ENCODE peak calls at places on chromosomes 16 and 17, in four cellular contexts. One of them, this sample, is unnamed.

GRCh38 chr17:64150237-64151015 is 20.5 kb upstream of the ERN1 start:
- DNase-seq in uterus: no peak
- DNase-seq in cardiac muscle cell: no peak
- DNase-seq in H1: no peak
- DNase-seq in this sample: no peak

GRCh38 chr17:80101946-80102706 is 745 bp downstream of the GAA start:
- DNase-seq in uterus: no peak
- DNase-seq in H1: no peak
- DNase-seq in cardiac muscle cell: peak
- DNase-seq in this sample: no peak

GRCh38 chr16:11383481-11384183 is 38.4 kb downstream of the RMI2 start:
- DNase-seq in uterus: no peak
- DNase-seq in cardiac muscle cell: no peak
- DNase-seq in H1: no peak
- DNase-seq in this sample: peak

GRCh38 chr17:43988301-43988700 is 16.1 kb upstream of the NAGS start:
- DNase-seq in cardiac muscle cell: no peak
- DNase-seq in uterus: no peak
- DNase-seq in H1: no peak
- DNase-seq in this sample: no peak

GRCh38 chr16:87736003-87736382 is 29.8 kb downstream of the KLHDC4 start:
- DNase-seq in H1: no peak
- DNase-seq in uterus: no peak
- DNase-seq in cardiac muscle cell: no peak
- DNase-seq in this sample: no peak

GRCh38 chr16:85522842-85523601 is 90.1 kb upstream of the GSE1 start:
- DNase-seq in cardiac muscle cell: no peak
- DNase-seq in uterus: peak
- DNase-seq in H1: no peak
- DNase-seq in this sample: peak

GRCh38 chr16:11142951-11143740 is 112.9 kb downstream of the SOCS1 start:
- DNase-seq in cardiac muscle cell: no peak
- DNase-seq in uterus: no peak
- DNase-seq in H1: no peak
- DNase-seq in this sample: no peak

GRCh38 chr17:31136319-31136718 is 41.5 kb downstream of the NF1 start:
- DNase-seq in H1: no peak
- DNase-seq in cardiac muscle cell: no peak
- DNase-seq in uterus: no peak
- DNase-seq in this sample: no peak

GRCh38 chr16:85393674-85394510 is 219.2 kb upstream of the GSE1 start:
- DNase-seq in cardiac muscle cell: peak
- DNase-seq in uterus: peak
- DNase-seq in H1: no peak
- DNase-seq in this sample: peak

GRCh38 chr17:71409712-71410111 is 711.1 kb upstream of the SOX9 start:
- DNase-seq in cardiac muscle cell: no peak
- DNase-seq in uterus: no peak
- DNase-seq in H1: no peak
- DNase-seq in this sample: no peak

GRCh38 chr17:75131278-75132017 is at the start of gene NT5C:
- DNase-seq in uterus: peak
- DNase-seq in cardiac muscle cell: peak
- DNase-seq in H1: peak
- DNase-seq in this sample: peak

GRCh38 chr16:17076121-17076757 is 394.5 kb downstream of the XYLT1 start:
- DNase-seq in uterus: no peak
- DNase-seq in cardiac muscle cell: no peak
- DNase-seq in H1: no peak
- DNase-seq in this sample: no peak

GRCh38 chr16:30000768-30001631 is 5.0 kb downstream of the INO80E start:
- DNase-seq in uterus: no peak
- DNase-seq in H1: no peak
- DNase-seq in cardiac muscle cell: no peak
- DNase-seq in this sample: no peak

GRCh38 chr16:69003500-69003899 is 102.0 kb upstream of the HAS3 start:
- DNase-seq in uterus: no peak
- DNase-seq in cardiac muscle cell: no peak
- DNase-seq in H1: no peak
- DNase-seq in this sample: no peak

GRCh38 chr16:11986521-11987057 is 10.1 kb downstream of the SNX29 start:
- DNase-seq in uterus: no peak
- DNase-seq in cardiac muscle cell: no peak
- DNase-seq in H1: no peak
- DNase-seq in this sample: no peak

GRCh38 chr17:69179227-69179952 is 37.7 kb upstream of the ABCA6 start:
- DNase-seq in H1: no peak
- DNase-seq in uterus: no peak
- DNase-seq in cardiac muscle cell: no peak
- DNase-seq in this sample: no peak

GRCh38 chr16:12553191-12553590 is 250.5 kb downstream of the CPPED1 start:
- DNase-seq in cardiac muscle cell: no peak
- DNase-seq in H1: no peak
- DNase-seq in uterus: no peak
- DNase-seq in this sample: no peak

GRCh38 chr16:77434365-77435239 is at the start of gene ADAMTS18:
- DNase-seq in cardiac muscle cell: peak
- DNase-seq in uterus: no peak
- DNase-seq in H1: no peak
- DNase-seq in this sample: no peak

DNA sequence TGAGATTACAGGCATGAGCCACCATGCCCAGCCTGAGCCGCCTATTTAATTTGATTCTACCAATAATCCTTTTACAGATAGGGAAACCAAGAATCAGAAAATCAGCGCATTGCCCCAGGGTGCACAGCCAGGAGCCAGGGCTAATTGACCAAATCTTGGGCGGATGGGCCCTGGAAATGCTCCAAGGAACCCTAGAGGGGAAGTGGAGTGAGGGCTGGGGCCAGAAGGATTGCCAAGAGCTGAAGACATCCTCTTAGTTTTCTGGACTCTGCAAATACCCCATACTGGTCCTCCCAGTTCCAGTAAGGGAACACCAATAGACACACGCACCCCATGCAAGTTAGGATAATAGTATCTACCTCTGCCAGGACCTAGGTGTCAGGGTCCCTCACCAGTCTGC is 3.8 kb downstream of the FHOD1 start:
- DNase-seq in H1: no peak
- DNase-seq in uterus: no peak
- DNase-seq in cardiac muscle cell: no peak
- DNase-seq in this sample: no peak
- H3K27ac ChIP-seq in H1: no peak
- H3K27ac ChIP-seq in uterus: peak
- H3K27ac ChIP-seq in cardiac muscle cell: no peak
- H3K27ac ChIP-seq in this sample: peak

GRCh38 chr16:19006446-19007315 is 22.9 kb downstream of the TMC7 start:
- DNase-seq in cardiac muscle cell: no peak
- DNase-seq in H1: no peak
- DNase-seq in uterus: no peak
- DNase-seq in this sample: no peak
- H3K27ac ChIP-seq in cardiac muscle cell: no peak
- H3K27ac ChIP-seq in H1: no peak
- H3K27ac ChIP-seq in uterus: no peak
- H3K27ac ChIP-seq in this sample: no peak

DNA sequence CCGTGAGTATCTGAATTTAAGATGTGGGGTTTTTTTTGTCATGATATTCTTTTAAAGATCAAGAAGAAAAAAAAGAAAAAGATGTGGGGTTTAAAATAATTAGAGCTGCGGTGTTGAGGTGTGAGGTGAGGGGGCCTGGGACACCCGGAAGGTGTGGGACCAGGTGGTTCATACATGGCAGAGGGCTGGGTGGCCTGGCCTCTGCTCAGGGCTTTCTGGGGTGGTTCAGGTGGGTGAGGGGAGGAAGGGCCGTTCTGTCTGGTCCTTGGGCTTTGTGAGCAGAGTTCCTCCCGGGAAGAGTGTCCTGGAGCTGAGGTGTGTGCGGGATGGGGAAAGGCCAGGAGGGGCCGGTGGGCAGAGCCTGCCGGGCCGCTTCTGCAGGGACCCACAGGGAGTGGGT is 5.0 kb downstream of the PRSS27 start:
- DNase-seq in uterus: no peak
- DNase-seq in H1: no peak
- DNase-seq in cardiac muscle cell: no peak
- DNase-seq in this sample: no peak
- H3K27ac ChIP-seq in uterus: no peak
- H3K27ac ChIP-seq in H1: no peak
- H3K27ac ChIP-seq in cardiac muscle cell: no peak
- H3K27ac ChIP-seq in this sample: no peak

GRCh38 chr16:4341250-4341649 is 9.9 kb downstream of the PAM16 start:
- DNase-seq in uterus: no peak
- DNase-seq in H1: no peak
- DNase-seq in cardiac muscle cell: no peak
- DNase-seq in this sample: no peak
- H3K27ac ChIP-seq in uterus: no peak
- H3K27ac ChIP-seq in H1: no peak
- H3K27ac ChIP-seq in cardiac muscle cell: peak
- H3K27ac ChIP-seq in this sample: no peak

GRCh38 chr17:77303620-77304019 is 162.9 kb downstream of the SEC14L1 start:
- DNase-seq in cardiac muscle cell: no peak
- DNase-seq in H1: no peak
- DNase-seq in uterus: no peak
- DNase-seq in this sample: no peak
- H3K27ac ChIP-seq in cardiac muscle cell: no peak
- H3K27ac ChIP-seq in H1: no peak
- H3K27ac ChIP-seq in uterus: no peak
- H3K27ac ChIP-seq in this sample: peak

GRCh38 chr17:46722662-46723285 is 95.7 kb downstream of the WNT3 start:
- DNase-seq in cardiac muscle cell: no peak
- DNase-seq in H1: no peak
- DNase-seq in uterus: no peak
- DNase-seq in this sample: no peak
- H3K27ac ChIP-seq in cardiac muscle cell: no peak
- H3K27ac ChIP-seq in H1: no peak
- H3K27ac ChIP-seq in uterus: no peak
- H3K27ac ChIP-seq in this sample: no peak

GRCh38 chr16:65125871-65126270 is 4.0 kb upstream of the CDH11 start:
- DNase-seq in uterus: peak
- DNase-seq in cardiac muscle cell: no peak
- DNase-seq in H1: no peak
- DNase-seq in this sample: no peak

GRCh38 chr16:65124596-65124995 is 2.7 kb upstream of the CDH11 start:
- DNase-seq in H1: no peak
- DNase-seq in cardiac muscle cell: no peak
- DNase-seq in uterus: no peak
- DNase-seq in this sample: no peak

GRCh38 chr16:65123846-65124513 is 2.1 kb upstream of the CDH11 start:
- DNase-seq in H1: no peak
- DNase-seq in cardiac muscle cell: no peak
- DNase-seq in uterus: peak
- DNase-seq in this sample: peak

GRCh38 chr16:65125322-65125721 is 3.5 kb upstream of the CDH11 start:
- DNase-seq in uterus: no peak
- DNase-seq in cardiac muscle cell: no peak
- DNase-seq in H1: no peak
- DNase-seq in this sample: no peak

GRCh38 chr16:65126845-65127624 is 5.2 kb upstream of the CDH11 start:
- DNase-seq in cardiac muscle cell: no peak
- DNase-seq in H1: no peak
- DNase-seq in uterus: no peak
- DNase-seq in this sample: no peak
- H3K27ac ChIP-seq in cardiac muscle cell: no peak
- H3K27ac ChIP-seq in H1: no peak
- H3K27ac ChIP-seq in uterus: no peak
- H3K27ac ChIP-seq in this sample: no peak

GRCh38 chr17:32588982-32589381 is 102.2 kb downstream of the CDK5R1 start:
- DNase-seq in H1: no peak
- DNase-seq in cardiac muscle cell: no peak
- DNase-seq in uterus: no peak
- DNase-seq in this sample: no peak

GRCh38 chr17:32588135-32588534 is 101.3 kb downstream of the CDK5R1 start:
- DNase-seq in cardiac muscle cell: no peak
- DNase-seq in uterus: no peak
- DNase-seq in H1: no peak
- DNase-seq in this sample: no peak

GRCh38 chr17:32591428-32591827 is 104.6 kb downstream of the CDK5R1 start:
- DNase-seq in cardiac muscle cell: no peak
- DNase-seq in H1: no peak
- DNase-seq in uterus: no peak
- DNase-seq in this sample: no peak

GRCh38 chr17:32593003-32593402 is 106.2 kb downstream of the CDK5R1 start:
- DNase-seq in uterus: no peak
- DNase-seq in H1: no peak
- DNase-seq in cardiac muscle cell: no peak
- DNase-seq in this sample: no peak

DNA sequence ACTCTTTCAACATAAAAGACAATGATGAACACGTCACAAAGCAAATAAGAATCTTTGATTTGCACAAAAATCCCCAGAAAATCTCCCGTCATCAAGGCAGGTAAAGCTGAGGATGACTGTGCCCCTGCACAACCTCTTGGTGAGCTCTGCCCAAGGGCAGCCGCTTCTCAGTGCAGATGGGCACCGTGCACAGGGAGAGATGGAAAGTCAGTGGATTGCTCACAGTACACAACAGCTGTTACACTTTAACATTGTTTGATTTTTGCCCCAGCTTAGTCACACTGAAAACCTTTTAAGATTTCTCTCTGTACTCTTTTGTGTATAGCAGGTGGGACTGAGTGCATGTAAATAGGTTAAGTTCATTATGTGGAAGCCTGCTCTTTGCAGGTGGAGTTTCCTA is 104.2 kb downstream of the CDK5R1 start:
- DNase-seq in cardiac muscle cell: no peak
- DNase-seq in uterus: no peak
- DNase-seq in H1: no peak
- DNase-seq in this sample: no peak
- H3K27ac ChIP-seq in cardiac muscle cell: no peak
- H3K27ac ChIP-seq in uterus: no peak
- H3K27ac ChIP-seq in H1: no peak
- H3K27ac ChIP-seq in this sample: no peak